ENCODE peak calls at places on chromosomes 3 and 15, in five cellular contexts. M is EL, K is foreskin melanocyte, G is putamen, X is T-helper 17 cell. V is an unnamed sample.

GRCh38 chr3:161939919-161940693 is 443.5 kb downstream of the OTOL1 start:
- DNase-seq in M (no peak), K (no peak), G (peak), X (no peak), V (peak)

GRCh38 chr3:133827136-133827535 is 21.5 kb downstream of the SRPRB start:
- DNase-seq in M (no peak), K (no peak), G (no peak), X (no peak), V (no peak)

GRCh38 chr3:95926904-95927501 is 887.4 kb upstream of the EPHA6 start:
- DNase-seq in M (no peak), K (no peak), G (no peak), X (no peak), V (no peak)

GRCh38 chr3:58793052-58793451 is 126.5 kb upstream of the FAM3D start:
- DNase-seq in M (peak), K (no peak), G (peak), X (no peak), V (no peak)

GRCh38 chr3:52246728-52247454 is 1.3 kb downstream of the PPM1M start:
- DNase-seq in M (no peak), K (no peak), G (no peak), X (no peak), V (no peak)

GRCh38 chr3:161035711-161036110 is 69.4 kb downstream of the B3GALNT1 start:
- DNase-seq in M (peak), K (no peak), G (no peak), X (no peak), V (peak)

GRCh38 chr3:140765246-140765645 is 87.4 kb downstream of the TRIM42 start:
- DNase-seq in M (no peak), K (no peak), G (no peak), X (no peak), V (no peak)

GRCh38 chr15:101045835-101046691 is 126.9 kb downstream of the LRRK1 start:
- DNase-seq in M (no peak), K (no peak), G (no peak), X (no peak), V (no peak)

GRCh38 chr3:33171580-33171979 is 47.0 kb downstream of the SUSD5 start:
- DNase-seq in M (no peak), K (no peak), G (no peak), X (no peak), V (no peak)

GRCh38 chr3:50171540-50172301 is 16.6 kb downstream of the SEMA3F start:
- DNase-seq in M (no peak), K (no peak), G (no peak), X (no peak), V (no peak)

GRCh38 chr3:190326930-190327329 is 4.7 kb upstream of the CLDN1 start:
- DNase-seq in M (peak), K (no peak), G (no peak), X (no peak), V (peak)

GRCh38 chr3:7707192-7707591 is 794.4 kb upstream of the LMCD1 start:
- DNase-seq in M (no peak), K (peak), G (no peak), X (no peak), V (peak)

GRCh38 chr3:2765002-2765579 is 345.1 kb downstream of the IL5RA start:
- DNase-seq in M (no peak), K (no peak), G (peak), X (no peak), V (no peak)

GRCh38 chr3:66149269-66149668 is 71.5 kb upstream of the SLC25A26 start:
- DNase-seq in M (no peak), K (no peak), G (no peak), X (no peak), V (no peak)

GRCh38 chr15:65918936-65919335 is 49.6 kb downstream of the RAB11A start:
- DNase-seq in M (no peak), K (no peak), G (no peak), X (no peak), V (no peak)

GRCh38 chr3:71201939-71202338 is 381.6 kb downstream of the FOXP1 start:
- DNase-seq in M (peak), K (no peak), G (peak), X (no peak), V (peak)

GRCh38 chr3:42376397-42376798 is 34.0 kb downstream of the LYZL4 start:
- DNase-seq in M (peak), K (no peak), G (no peak), X (no peak), V (peak)

GRCh38 chr3:177610677-177611654 is 413.7 kb upstream of the TBL1XR1 start:
- DNase-seq in M (no peak), K (no peak), G (no peak), X (no peak), V (peak)

GRCh38 chr3:10373686-10374261 is 52.9 kb upstream of the SEC13 start:
- DNase-seq in M (peak), K (no peak), G (no peak), X (no peak), V (peak)

GRCh38 chr3:37391679-37392078 is 217.3 kb upstream of the LRRFIP2 start:
- DNase-seq in M (no peak), K (no peak), G (no peak), X (no peak), V (no peak)

GRCh38 chr3:137191133-137191923 is 233.5 kb downstream of the IL20RB start:
- DNase-seq in M (no peak), K (no peak), G (no peak), X (no peak), V (no peak)

GRCh38 chr15:85642693-85643058 is 152.0 kb downstream of the KLHL25 start:
- DNase-seq in M (no peak), K (no peak), G (no peak), X (no peak), V (peak)

GRCh38 chr15:20349774-20350498 is 191.7 kb downstream of the GOLGA6L6 start:
- DNase-seq in M (no peak), K (no peak), G (no peak), X (no peak), V (no peak)

GRCh38 chr15:95196176-95196915 is 965.0 kb downstream of the MCTP2 start:
- DNase-seq in M (no peak), K (no peak), G (no peak), X (no peak), V (no peak)

GRCh38 chr3:151581046-151581445 is 120.2 kb upstream of the IGSF10 start:
- DNase-seq in M (no peak), K (no peak), G (no peak), X (no peak), V (peak)

GRCh38 chr3:70999730-71000129 is 583.8 kb downstream of the FOXP1 start:
- DNase-seq in M (peak), K (peak), G (no peak), X (no peak), V (peak)

GRCh38 chr15:22945071-22945470 is 35.1 kb downstream of the CYFIP1 start:
- DNase-seq in M (no peak), K (no peak), G (no peak), X (no peak), V (no peak)

GRCh38 chr15:93164409-93164808 is 75.4 kb upstream of the RGMA start:
- DNase-seq in M (no peak), K (no peak), G (no peak), X (no peak), V (no peak)

GRCh38 chr3:126259411-126260391 is 79.3 kb upstream of the ALDH1L1 start:
- DNase-seq in M (peak), K (peak), G (peak), X (no peak), V (peak)